ENCODE peak calls at places on chromosomes 2 and 18, in five cellular contexts. K is tibial artery, B is esophagus squamous epithelium, T is cardiac muscle cell, R is substantia nigra. A is an unnamed sample.

GRCh38 chr2:134141598-134142340 is 112.1 kb upstream of the MGAT5 start:
- DNase-seq in K (no peak), B (no peak), T (no peak), R (no peak), A (no peak)

GRCh38 chr18:26656944-26657536 is 108.7 kb upstream of the KCTD1 start:
- DNase-seq in K (peak), B (no peak), T (peak), R (peak), A (peak)

GRCh38 chr2:181364492-181365175 is 92.6 kb upstream of the ITGA4 start:
- DNase-seq in K (no peak), B (no peak), T (peak), R (no peak), A (no peak)

GRCh38 chr2:7915302-7916200 is 766.3 kb upstream of the ID2 start:
- DNase-seq in K (no peak), B (no peak), T (peak), R (no peak), A (no peak)

GRCh38 chr18:11999431-11999830 is 18.1 kb downstream of the IMPA2 start:
- DNase-seq in K (no peak), B (no peak), T (no peak), R (no peak), A (no peak)

GRCh38 chr2:173520918-173521317 is 166.2 kb downstream of the CDCA7 start:
- DNase-seq in K (no peak), B (no peak), T (no peak), R (no peak), A (no peak)

GRCh38 chr18:61998957-61999356 is 106.2 kb upstream of the RNF152 start:
- DNase-seq in K (no peak), B (no peak), T (peak), R (no peak), A (no peak)

GRCh38 chr18:4068552-4069158 is 386.5 kb downstream of the DLGAP1 start:
- DNase-seq in K (no peak), B (no peak), T (peak), R (no peak), A (no peak)

GRCh38 chr2:15582153-15582552 is 9.5 kb upstream of the DDX1 start:
- DNase-seq in K (no peak), B (no peak), T (no peak), R (no peak), A (no peak)

GRCh38 chr2:30694286-30695055 is 112.8 kb downstream of the CAPN13 start:
- DNase-seq in K (no peak), B (no peak), T (no peak), R (no peak), A (no peak)

GRCh38 chr2:30693821-30694281 is 113.4 kb downstream of the CAPN13 start:
- DNase-seq in K (no peak), B (no peak), T (no peak), R (no peak), A (no peak)

GRCh38 chr2:30691948-30692828 is 115.1 kb downstream of the CAPN13 start:
- DNase-seq in K (no peak), B (no peak), T (peak), R (no peak), A (no peak)

GRCh38 chr2:30691091-30691947 is 115.9 kb downstream of the CAPN13 start:
- DNase-seq in K (no peak), B (no peak), T (no peak), R (no peak), A (no peak)

DNA sequence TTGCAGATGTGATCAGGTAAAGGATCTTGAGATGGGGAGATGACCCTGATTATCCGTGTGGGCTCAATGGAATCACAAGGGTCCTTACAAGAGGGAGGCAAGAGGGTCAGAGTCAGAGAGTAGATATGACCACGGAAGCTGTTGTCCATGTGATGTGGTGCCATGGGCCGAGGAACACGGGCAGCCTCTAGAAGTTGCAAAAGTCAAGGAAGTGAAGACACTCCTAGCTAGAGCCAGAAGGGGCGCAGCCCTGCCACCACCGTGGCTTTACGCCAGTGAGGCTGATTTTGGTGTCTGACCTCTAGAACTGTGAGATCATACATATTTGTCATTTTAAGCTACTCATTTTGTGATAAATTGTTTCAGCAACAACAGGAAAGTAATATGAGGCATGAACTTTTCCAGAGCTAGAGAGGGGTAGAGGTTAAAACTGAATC is 114.4 kb downstream of the CAPN13 start:
- DNase-seq in K (no peak), B (no peak), T (no peak), R (no peak), A (no peak)
- H3K27ac ChIP-seq in K (peak), B (no peak), T (no peak), R (no peak), A (no peak)

GRCh38 chr2:188199716-188200128 is 92.0 kb upstream of the GULP1 start:
- DNase-seq in K (no peak), B (no peak), T (peak), R (no peak), A (no peak)
- H3K27ac ChIP-seq in K (peak), B (no peak), T (no peak), R (no peak), A (no peak)

GRCh38 chr2:84969511-84970265 is 1.3 kb upstream of the KCMF1 start:
- DNase-seq in K (no peak), B (no peak), T (peak), R (no peak), A (no peak)

GRCh38 chr2:84970266-84970955 is 550 bp upstream of the KCMF1 start:
- DNase-seq in K (peak), B (peak), T (peak), R (no peak), A (peak)

GRCh38 chr2:84971799-84972790 is 1.1 kb downstream of the KCMF1 start:
- DNase-seq in K (peak), B (no peak), T (peak), R (no peak), A (peak)

GRCh38 chr2:84965827-84966226 is 5.1 kb upstream of the KCMF1 start:
- DNase-seq in K (no peak), B (no peak), T (no peak), R (no peak), A (no peak)

DNA sequence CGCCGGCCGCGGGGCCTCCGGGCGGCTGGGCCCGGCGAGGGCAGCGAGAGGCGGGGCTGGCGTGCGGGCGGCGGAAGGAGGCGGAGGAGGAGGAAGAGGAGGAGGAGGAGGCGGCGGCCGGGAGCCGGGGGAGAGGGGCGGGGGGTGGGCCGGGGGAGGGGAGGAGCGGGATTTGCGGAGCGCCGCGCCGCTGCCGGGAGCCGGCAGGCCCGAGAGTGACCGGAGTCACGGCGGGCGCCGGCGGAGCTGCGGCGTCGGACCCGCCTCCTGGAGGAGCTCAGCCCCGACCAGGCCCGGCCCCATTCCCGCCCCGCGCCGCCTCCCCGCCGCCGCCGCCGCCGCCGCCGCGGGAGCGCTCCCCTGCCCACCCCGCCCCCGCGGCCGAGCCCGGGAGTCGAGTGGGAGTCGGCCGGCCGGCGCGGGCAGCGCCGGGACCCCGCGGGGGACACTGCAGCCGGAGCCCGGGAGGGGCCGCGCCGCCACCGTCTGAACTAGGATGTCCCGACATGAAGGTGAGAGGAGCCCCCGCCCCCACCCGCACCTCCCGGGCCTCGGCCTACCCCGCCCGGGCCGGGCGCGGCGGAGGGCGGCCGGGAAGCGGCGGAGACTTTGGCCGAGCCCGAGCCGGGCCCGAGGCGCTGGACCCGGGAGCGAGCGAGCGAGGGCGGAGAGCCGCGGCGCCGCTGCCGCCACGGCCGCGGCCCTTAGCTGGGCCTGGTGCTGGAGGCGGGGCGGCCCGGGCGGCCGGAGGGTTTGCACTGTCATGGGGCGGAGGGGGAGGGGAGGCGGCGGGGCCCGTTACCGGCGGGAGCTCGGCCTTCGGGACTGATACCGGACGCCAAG is at the start of gene KCMF1:
- DNase-seq in K (peak), B (no peak), T (peak), R (peak), A (peak)
- H3K27ac ChIP-seq in K (peak), B (peak), T (peak), R (peak), A (peak)

GRCh38 chr18:49691177-49691608 is 122.1 kb downstream of the ACAA2 start:
- DNase-seq in K (no peak), B (no peak), T (peak), R (no peak), A (no peak)
- H3K27ac ChIP-seq in K (no peak), B (no peak), T (no peak), R (no peak), A (no peak)

A was measured in caudate nucleus.